ENCODE peak calls at places on chromosomes 5 and 9, in five cellular contexts. R, Z, W, A and P are unnamed samples.
A peak's percentile ranks its signal among the peaks of the same experiment; 100 is the strongest.

GRCh38 chr5:135135530-135136201 is 101.6 kb upstream of the PITX1 start:
- DNase-seq in R (no peak), Z (peak; percentile 87), W (no peak), A (no peak), P (no peak)

GRCh38 chr5:121009058-121009457 is 545.0 kb downstream of the PRR16 start:
- DNase-seq in R (no peak), Z (no peak), W (no peak), A (no peak), P (no peak)

GRCh38 chr5:16013334-16014065 is 166.1 kb downstream of the MARCHF11 start:
- DNase-seq in R (no peak), Z (no peak), W (no peak), A (no peak), P (no peak)

GRCh38 chr5:33336911-33337620 is 103.7 kb upstream of the TARS1 start:
- DNase-seq in R (peak; percentile 44), Z (peak; percentile 89), W (no peak), A (no peak), P (no peak)

GRCh38 chr9:109110326-109111014 is 9.3 kb downstream of the TMEM245 start:
- DNase-seq in R (peak; percentile 76), Z (peak; percentile 80), W (no peak), A (no peak), P (no peak)

GRCh38 chr5:149015561-149015960 is 47.3 kb downstream of the SH3TC2 start:
- DNase-seq in R (no peak), Z (no peak), W (no peak), A (no peak), P (no peak)

GRCh38 chr5:110590187-110590586 is 136.3 kb downstream of the TMEM232 start:
- DNase-seq in R (peak; percentile 62), Z (peak; percentile 25), W (no peak), A (no peak), P (no peak)

GRCh38 chr9:116767219-116767618 is 80.1 kb downstream of the TRIM32 start:
- DNase-seq in R (no peak), Z (no peak), W (no peak), A (no peak), P (no peak)

GRCh38 chr5:96753848-96754247 is 53.9 kb downstream of the ERAP1 start:
- DNase-seq in R (no peak), Z (no peak), W (no peak), A (no peak), P (peak; percentile 85)

GRCh38 chr5:173884402-173885053 is 3.6 kb upstream of the CPEB4 start:
- DNase-seq in R (no peak), Z (no peak), W (no peak), A (no peak), P (no peak)

DNA sequence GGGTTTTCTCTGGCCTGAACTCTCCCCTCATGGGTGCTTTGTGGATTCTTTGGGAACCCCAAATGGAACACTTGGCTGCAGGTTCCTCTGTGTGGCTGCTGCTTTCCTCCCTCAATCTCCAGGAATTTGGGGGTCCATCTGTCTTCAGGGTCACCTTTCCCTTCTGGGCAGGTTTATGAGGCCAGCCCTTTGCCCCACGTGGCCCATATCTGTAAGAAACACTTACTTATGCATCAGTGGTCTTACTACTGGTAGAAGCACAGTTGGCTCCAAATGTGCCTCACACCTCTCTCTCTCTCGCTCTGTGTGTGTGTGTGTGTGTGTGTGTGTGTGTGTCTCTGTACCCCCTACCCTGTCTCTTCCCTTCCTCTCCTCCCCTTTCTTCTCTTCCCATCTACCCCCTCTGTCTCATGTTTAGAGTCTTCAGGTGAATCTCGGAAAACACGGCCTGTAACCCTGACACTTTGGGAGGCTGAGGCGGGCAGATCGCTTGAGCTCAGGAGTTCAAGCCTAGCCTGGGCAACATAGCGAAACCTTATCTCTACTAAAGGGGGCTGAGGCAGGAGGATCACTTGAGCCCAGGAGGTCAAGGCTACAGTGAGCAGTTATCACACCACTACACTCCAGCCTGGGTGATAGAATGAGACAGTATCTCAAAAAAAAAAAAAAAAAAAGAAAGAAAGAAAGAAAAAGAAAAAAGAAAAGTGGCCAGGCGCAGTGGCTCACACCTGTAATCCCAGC is 26.8 kb downstream of the C5orf15 start:
- DNase-seq in R (no peak), Z (no peak), W (no peak), A (no peak), P (no peak)
- TF ChIP-seq CTCF in R (no peak), Z (no peak), W (no peak), A (no peak), P (no peak)

DNA sequence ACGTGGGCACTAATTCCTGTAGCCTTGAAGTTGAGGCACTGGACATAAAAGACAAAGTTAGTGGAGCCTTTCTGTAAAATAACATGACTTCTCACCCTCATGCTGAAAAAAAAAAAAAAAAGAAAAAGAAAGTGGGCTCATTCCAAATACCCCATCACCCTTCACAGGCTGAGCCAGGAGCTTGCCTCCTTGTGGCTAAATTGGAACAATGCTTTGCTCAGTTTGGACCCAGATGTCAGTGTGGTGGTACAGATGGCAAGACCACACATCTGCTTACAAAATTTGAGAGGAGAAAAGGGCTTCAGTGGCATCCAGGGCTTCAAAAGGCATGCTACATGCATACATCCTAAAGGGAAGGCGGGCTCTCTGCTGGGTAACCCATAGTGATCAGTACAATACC is 342.8 kb downstream of the EBF1 start:
- DNase-seq in R (no peak), Z (no peak), W (no peak), A (no peak), P (no peak)
- TF ChIP-seq CTCF in R (peak; percentile 22), Z (no peak), W (peak; percentile 28), A (no peak), P (peak; percentile 42)

DNA sequence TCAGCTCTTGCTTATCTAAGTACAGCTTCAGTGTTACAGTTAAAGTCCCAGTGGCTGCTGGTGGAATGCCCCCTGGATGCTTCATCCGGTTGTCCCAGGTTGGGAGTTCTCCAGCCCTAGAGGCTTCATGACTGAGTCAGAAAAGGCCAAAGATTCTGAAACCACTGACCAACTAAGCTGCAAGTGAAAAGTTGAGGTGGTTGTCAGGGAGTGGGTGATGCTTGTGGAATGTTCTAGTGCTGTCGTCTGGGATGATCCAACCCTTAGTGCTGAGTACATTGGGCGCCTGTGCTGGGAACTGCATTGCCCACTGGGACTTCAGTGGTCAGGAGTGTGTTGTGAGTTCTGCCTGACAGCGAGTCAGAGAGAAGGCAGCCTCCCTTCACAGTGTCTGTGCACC is 57.3 kb downstream of the MTRR start:
- DNase-seq in R (peak; percentile 95), Z (peak; percentile 78), W (no peak), A (no peak), P (no peak)
- TF ChIP-seq CTCF in R (no peak), Z (no peak), W (no peak), A (no peak), P (no peak)

DNA sequence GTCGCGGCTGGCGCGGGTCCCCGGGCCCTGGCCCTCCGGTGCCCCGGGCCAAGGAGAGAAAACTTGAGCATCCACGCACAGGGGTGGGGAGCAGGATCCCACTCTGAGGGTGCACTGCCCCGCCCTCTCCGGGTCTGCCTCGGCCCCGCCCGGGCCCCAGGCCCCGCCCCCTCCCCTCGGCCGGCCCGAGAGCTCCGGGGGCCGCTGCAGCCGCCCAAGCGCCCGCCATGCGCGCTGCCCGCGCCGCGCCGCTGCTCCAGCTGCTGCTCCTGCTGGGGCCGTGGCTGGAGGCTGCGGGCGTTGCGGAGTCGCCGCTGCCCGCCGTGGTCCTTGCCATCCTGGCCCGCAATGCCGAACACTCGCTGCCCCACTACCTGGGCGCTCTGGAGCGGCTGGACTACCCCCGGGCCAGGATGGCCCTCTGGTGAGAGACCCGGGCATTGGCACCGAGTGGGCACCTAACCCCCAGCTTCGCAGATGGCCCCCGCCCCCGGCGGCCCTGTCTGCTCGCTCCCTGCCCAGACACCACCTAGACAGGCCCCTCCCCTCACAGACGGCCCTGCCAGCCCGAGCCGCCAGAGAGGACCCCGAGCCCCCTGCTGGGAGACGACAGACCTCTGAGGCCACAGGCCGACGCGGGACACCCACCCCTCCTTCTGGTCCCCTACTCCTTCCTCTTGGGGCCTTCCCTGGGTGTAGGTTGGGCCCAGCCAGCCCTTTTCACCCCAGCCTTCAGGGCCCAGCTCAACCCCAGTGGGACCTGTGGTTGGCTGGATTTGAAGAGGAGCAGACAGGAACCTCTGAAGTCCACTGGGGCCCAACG is at the start of gene CERCAM:
- DNase-seq in R (peak; percentile 31), Z (no peak), W (peak; percentile 60), A (peak; percentile 55), P (peak; percentile 85)
- TF ChIP-seq CTCF in R (no peak), Z (peak; percentile 12), W (peak; percentile 37), A (no peak), P (peak; percentile 28)

GRCh38 chr9:22005083-22005699 is 3.9 kb downstream of the CDKN2B start:
- DNase-seq in R (peak; percentile 69), Z (no peak), W (no peak), A (no peak), P (peak; percentile 36)
- TF ChIP-seq CTCF in R (peak; percentile 35), Z (peak; percentile 17), W (peak; percentile 27), A (no peak), P (peak; percentile 38)

DNA sequence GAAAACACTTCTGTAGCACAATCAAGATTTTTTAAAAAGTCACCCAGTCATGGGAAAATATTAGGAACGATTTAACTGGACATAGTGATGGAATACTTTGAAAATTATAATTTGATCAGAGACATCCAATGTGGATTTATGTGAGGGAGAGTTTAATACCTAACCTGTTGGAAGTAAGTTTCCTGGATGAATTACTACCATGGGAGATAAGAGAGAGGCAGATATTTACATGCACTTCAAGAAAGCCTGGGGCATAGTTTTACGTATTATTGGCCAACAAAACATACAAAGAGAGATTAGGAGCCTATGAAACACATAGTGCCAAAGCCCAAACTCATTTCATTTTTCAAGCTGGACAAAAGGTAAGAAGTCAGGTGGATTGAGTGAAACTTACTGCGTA is 336.8 kb downstream of the SLIT3 start:
- DNase-seq in R (no peak), Z (no peak), W (no peak), A (no peak), P (no peak)
- TF ChIP-seq CTCF in R (no peak), Z (no peak), W (no peak), A (no peak), P (no peak)